ENCODE peak calls at places on chromosomes 6 and 20, in five cellular contexts. K is K562, V is IMR-90, E is A549, L is H1. X is an unnamed sample.

GRCh38 chr20:62838511-62838910 is 21.7 kb downstream of the COL9A3 start:
- DNase-seq in K (no peak), V (no peak), E (no peak), L (no peak), X (no peak)

GRCh38 chr20:58023781-58024180 is 204.7 kb downstream of the ANKRD60 start:
- DNase-seq in K (no peak), V (no peak), E (no peak), L (no peak), X (no peak)

GRCh38 chr6:9178066-9178465 is 742.7 kb upstream of the SLC35B3 start:
- DNase-seq in K (no peak), V (no peak), E (no peak), L (no peak), X (no peak)

GRCh38 chr6:104682722-104683643 is 176.7 kb downstream of the HACE1 start:
- DNase-seq in K (peak; percentile 82), V (peak; percentile 59), E (peak; percentile 30), L (peak; percentile 51), X (peak; percentile 82)

GRCh38 chr6:110421749-110422443 is 6.5 kb upstream of the DDO start:
- DNase-seq in K (no peak), V (no peak), E (no peak), L (no peak), X (no peak)

GRCh38 chr6:119328866-119329806 is 20.4 kb downstream of the MAN1A1 start:
- DNase-seq in K (no peak), V (no peak), E (no peak), L (no peak), X (no peak)

GRCh38 chr20:12570371-12570770 is 438.4 kb upstream of the SPTLC3 start:
- DNase-seq in K (no peak), V (no peak), E (peak; percentile 17), L (peak; percentile 27), X (peak; percentile 71)

GRCh38 chr20:59121714-59122376 is 41.8 kb upstream of the ZNF831 start:
- DNase-seq in K (no peak), V (no peak), E (no peak), L (no peak), X (no peak)

GRCh38 chr6:10426781-10427279 is 12.0 kb upstream of the TFAP2A start:
- DNase-seq in K (no peak), V (no peak), E (no peak), L (no peak), X (no peak)

GRCh38 chr6:125918681-125919566 is 37.6 kb upstream of the HINT3 start:
- DNase-seq in K (no peak), V (peak; percentile 90), E (peak; percentile 25), L (no peak), X (no peak)

GRCh38 chr6:140784573-140784972 is 1348.2 kb upstream of the GJE1 start:
- DNase-seq in K (no peak), V (peak; percentile 39), E (no peak), L (no peak), X (no peak)

GRCh38 chr6:140782941-140783340 is 1349.8 kb upstream of the GJE1 start:
- DNase-seq in K (no peak), V (no peak), E (no peak), L (no peak), X (no peak)

GRCh38 chr6:140779991-140780596 is 1352.6 kb upstream of the GJE1 start:
- DNase-seq in K (no peak), V (no peak), E (no peak), L (no peak), X (no peak)

GRCh38 chr6:140777780-140778179 is 1354.9 kb upstream of the GJE1 start:
- DNase-seq in K (no peak), V (no peak), E (no peak), L (no peak), X (no peak)

GRCh38 chr6:140779341-140779740 is 1353.4 kb upstream of the GJE1 start:
- DNase-seq in K (no peak), V (peak; percentile 54), E (no peak), L (no peak), X (no peak)
- TF ChIP-seq USF2 in K (no peak), V (no peak), E (no peak), L (no peak), X (no peak)

DNA sequence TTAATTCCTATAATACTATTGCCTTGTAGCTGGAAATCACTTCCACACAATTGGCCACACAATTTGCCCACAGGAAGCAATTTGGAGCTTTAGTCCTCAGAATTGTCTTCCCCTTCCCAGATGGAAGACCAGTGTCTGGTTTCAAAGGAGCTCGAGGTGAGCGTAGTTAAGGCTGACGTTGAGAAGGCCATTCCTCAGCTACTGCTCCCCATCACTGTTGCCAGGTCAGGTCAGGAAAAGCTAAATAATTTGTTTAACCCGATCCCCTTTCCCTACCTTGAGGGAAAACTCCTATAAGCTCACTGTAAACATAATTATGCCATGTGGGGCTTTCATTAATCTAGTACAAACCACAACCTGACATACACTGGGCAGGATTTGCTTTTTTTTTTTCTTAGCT is 242.8 kb downstream of the CLIC5 start:
- DNase-seq in K (no peak), V (no peak), E (no peak), L (no peak), X (no peak)
- TF ChIP-seq USF2 in K (no peak), V (no peak), E (no peak), L (no peak), X (no peak)

GRCh38 chr20:38881806-38882440 is 44.3 kb upstream of the FAM83D start:
- DNase-seq in K (no peak), V (no peak), E (no peak), L (no peak), X (no peak)
- TF ChIP-seq USF2 in K (no peak), V (no peak), E (no peak), L (no peak), X (no peak)

GRCh38 chr6:89980353-89980752 is 86.1 kb downstream of the GJA10 start:
- DNase-seq in K (no peak), V (no peak), E (no peak), L (no peak), X (no peak)
- TF ChIP-seq USF2 in K (no peak), V (no peak), E (no peak), L (no peak), X (no peak)

DNA sequence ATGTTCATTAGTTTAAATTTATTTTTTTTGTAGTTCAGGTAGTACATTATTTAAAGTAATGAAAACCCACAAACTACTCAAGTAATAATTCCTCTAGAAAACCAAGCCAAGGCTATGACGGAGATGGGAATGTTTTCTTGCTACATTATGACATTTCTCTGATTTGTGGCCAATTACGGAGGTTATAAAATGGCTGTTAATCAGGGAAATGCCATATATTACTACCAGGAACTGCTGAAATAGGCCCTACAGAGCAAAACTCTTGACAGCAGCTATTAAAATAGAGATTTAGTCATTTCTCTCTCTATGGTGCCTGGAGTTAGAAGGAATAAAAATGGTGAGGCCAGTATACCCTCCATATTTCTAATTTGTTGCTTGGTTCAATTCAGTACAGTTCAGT is 280.0 kb downstream of the ARHGAP18 start:
- DNase-seq in K (no peak), V (no peak), E (no peak), L (no peak), X (no peak)
- TF ChIP-seq USF2 in K (no peak), V (no peak), E (no peak), L (no peak), X (no peak)

DNA sequence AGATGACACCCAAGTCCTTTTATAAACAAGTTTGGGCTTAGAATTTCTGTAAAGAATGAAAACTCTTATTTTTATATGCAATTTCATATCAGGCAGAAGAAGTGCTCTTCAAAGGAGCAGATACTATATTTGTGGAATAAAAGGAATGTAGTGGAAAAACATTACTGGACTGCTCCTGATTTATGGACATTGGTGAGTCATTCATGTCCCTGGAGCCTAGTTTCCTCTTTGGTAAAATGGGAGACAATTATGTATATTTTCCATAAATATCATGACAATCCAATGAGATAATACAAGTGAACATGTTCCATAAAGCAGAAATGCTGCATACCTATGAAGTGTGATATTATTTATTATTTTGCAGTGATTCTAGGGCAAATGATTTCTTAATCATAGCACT is 445.7 kb upstream of the CITED2 start:
- DNase-seq in K (no peak), V (peak; percentile 81), E (no peak), L (no peak), X (no peak)
- TF ChIP-seq USF2 in K (no peak), V (no peak), E (no peak), L (no peak), X (no peak)

DNA sequence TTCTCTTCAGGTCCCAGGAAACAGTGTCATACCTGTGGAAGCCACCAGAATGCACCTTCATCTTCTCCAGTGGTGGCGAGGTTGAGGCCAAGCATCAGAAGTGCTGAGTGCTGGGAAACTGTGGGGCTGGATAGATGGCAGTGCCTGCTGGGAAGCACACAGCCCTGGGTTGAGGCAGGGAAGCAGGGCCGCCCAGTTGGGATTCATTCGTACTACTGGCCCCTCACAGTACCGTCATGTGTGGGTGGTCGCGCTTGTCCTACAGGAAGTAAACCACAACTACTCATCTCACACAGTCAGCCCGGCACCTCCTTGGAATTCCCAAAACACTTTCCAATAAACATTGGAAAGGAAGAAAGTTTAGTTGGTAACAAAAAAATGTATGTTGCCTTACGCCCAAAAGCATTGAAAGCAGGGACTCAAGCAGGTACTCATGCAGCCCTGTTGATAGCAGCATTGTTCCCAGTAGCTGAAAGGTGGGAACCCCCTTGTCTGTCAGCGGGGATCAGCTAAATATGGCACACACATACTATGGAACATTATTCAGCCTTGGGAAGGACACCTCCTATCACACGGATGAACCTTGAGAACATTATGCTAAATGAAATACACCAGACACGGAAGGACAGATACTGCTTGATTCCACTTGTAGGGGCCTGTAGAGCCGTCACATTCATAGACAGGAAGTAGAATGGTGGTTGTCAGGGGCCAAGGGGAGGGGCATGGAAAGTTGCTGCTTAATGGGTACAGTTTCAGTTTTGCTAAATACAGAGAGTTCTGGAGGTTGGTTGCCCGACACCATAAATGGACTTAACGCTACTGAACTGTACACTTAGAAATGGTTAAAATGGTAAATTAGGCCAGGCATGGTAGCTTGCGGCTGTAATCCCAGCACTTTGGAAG is 162.7 kb downstream of the MTHFD1L start:
- DNase-seq in K (no peak), V (no peak), E (no peak), L (no peak), X (no peak)
- TF ChIP-seq USF2 in K (no peak), V (no peak), E (no peak), L (no peak), X (no peak)

GRCh38 chr6:141110486-141110885 is 1022.2 kb upstream of the GJE1 start:
- DNase-seq in K (no peak), V (peak; percentile 57), E (no peak), L (no peak), X (no peak)

GRCh38 chr6:141103246-141103645 is 1029.5 kb upstream of the GJE1 start:
- DNase-seq in K (no peak), V (peak; percentile 59), E (no peak), L (no peak), X (no peak)

GRCh38 chr6:141107562-141108160 is 1025.1 kb upstream of the GJE1 start:
- DNase-seq in K (no peak), V (peak; percentile 67), E (no peak), L (no peak), X (no peak)

GRCh38 chr6:141105481-141105880 is 1027.2 kb upstream of the GJE1 start:
- DNase-seq in K (no peak), V (peak; percentile 50), E (no peak), L (peak; percentile 75), X (peak; percentile 59)
- TF ChIP-seq USF2 in K (no peak), V (no peak), E (no peak), L (no peak), X (no peak)

X was measured in WTC11.